ENCODE peak calls at places on chromosome 6, in five cellular contexts. R, B, L, M and A are unnamed samples.

GRCh38 chr6:100057941-100058340 is 63.9 kb upstream of the MCHR2 start:
- DNase-seq in M (no peak), L (no peak), B (no peak), R (no peak), A (no peak)

GRCh38 chr6:34834789-34835518 is 43.1 kb downstream of the BLTP3A start:
- DNase-seq in M (peak), L (no peak), B (no peak), R (peak), A (no peak)

GRCh38 chr6:55886185-55886836 is 10.9 kb upstream of the BMP5 start:
- DNase-seq in M (no peak), R (no peak), B (no peak), L (no peak), A (no peak)

GRCh38 chr6:15962449-15962764 is 166.5 kb upstream of the MYLIP start:
- DNase-seq in L (no peak), B (peak), M (peak), R (no peak), A (no peak)

GRCh38 chr6:36204068-36204753 is 7.7 kb downstream of the BRPF3 start:
- DNase-seq in L (no peak), B (peak), M (no peak), R (no peak), A (no peak)

GRCh38 chr6:89509719-89510339 is 76.9 kb downstream of the ANKRD6 start:
- DNase-seq in M (no peak), L (no peak), B (no peak), R (no peak), A (no peak)

GRCh38 chr6:158009935-158010585 is 28.4 kb downstream of the SYNJ2 start:
- DNase-seq in B (no peak), R (no peak), L (peak), M (no peak), A (peak)

GRCh38 chr6:157269261-157269794 is 54.0 kb downstream of the TMEM242 start:
- DNase-seq in R (no peak), B (no peak), M (peak), L (peak), A (peak)

GRCh38 chr6:13220266-13220665 is 108.1 kb downstream of the TBC1D7 start:
- DNase-seq in M (no peak), B (no peak), R (no peak), L (no peak), A (no peak)

GRCh38 chr6:77463881-77464867 is 883 bp upstream of the HTR1B start:
- DNase-seq in M (no peak), R (no peak), L (peak), B (no peak), A (peak)

GRCh38 chr6:77463308-77463880 is at the start of gene HTR1B:
- DNase-seq in R (no peak), L (no peak), B (no peak), M (no peak), A (peak)

GRCh38 chr6:77468939-77469338 is 5.6 kb upstream of the HTR1B start:
- DNase-seq in M (no peak), R (no peak), L (no peak), B (no peak), A (no peak)

GRCh38 chr6:77467038-77467437 is 3.7 kb upstream of the HTR1B start:
- DNase-seq in B (no peak), R (no peak), L (no peak), M (no peak), A (no peak)

GRCh38 chr6:77466055-77467028 is 3.1 kb upstream of the HTR1B start:
- DNase-seq in L (peak), B (no peak), M (peak), R (no peak), A (no peak)
- TF ChIP-seq CTCF in L (peak), B (no peak), M (peak), R (peak), A (peak)

GRCh38 chr6:163580311-163581030 is 166.0 kb downstream of the QKI start:
- DNase-seq in R (no peak), M (no peak), L (no peak), B (no peak), A (no peak)

GRCh38 chr6:163579111-163579879 is 164.8 kb downstream of the QKI start:
- DNase-seq in L (peak), R (peak), M (no peak), B (no peak), A (no peak)

GRCh38 chr6:163577404-163577803 is 162.9 kb downstream of the QKI start:
- DNase-seq in L (no peak), B (no peak), R (no peak), M (no peak), A (no peak)

GRCh38 chr6:163583558-163583957 is 169.0 kb downstream of the QKI start:
- DNase-seq in M (no peak), L (no peak), R (no peak), B (no peak), A (no peak)

DNA sequence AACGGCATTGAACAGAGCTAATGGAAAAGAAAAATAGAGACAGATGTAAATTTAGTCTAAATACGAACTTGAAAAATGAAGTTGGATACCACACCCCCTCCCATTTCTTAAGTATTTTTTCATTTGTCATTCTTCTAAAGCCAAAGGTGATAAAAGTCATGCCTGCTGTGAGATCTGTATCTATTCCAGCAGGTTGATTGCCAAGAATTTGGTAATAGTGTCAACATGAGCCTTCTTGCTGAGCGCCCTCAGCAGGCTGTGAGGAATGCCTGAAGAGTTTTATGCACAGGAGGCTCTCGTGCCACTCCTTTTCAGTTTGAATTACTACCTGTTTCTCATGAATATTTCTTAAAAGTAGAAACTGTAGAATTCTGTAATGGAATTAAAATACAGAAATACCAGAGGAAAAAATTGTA is 165.4 kb downstream of the QKI start:
- DNase-seq in L (no peak), R (peak), B (no peak), M (no peak), A (no peak)
- TF ChIP-seq CTCF in L (peak), R (peak), B (peak), M (peak), A (no peak)

GRCh38 chr6:111666812-111667211 is 61.1 kb upstream of the TRAF3IP2 start:
- DNase-seq in B (no peak), R (no peak), L (no peak), M (no peak), A (no peak)

GRCh38 chr6:111664565-111665039 is 58.9 kb upstream of the TRAF3IP2 start:
- DNase-seq in R (no peak), M (no peak), B (no peak), L (no peak), A (no peak)

GRCh38 chr6:111669326-111669725 is 63.6 kb upstream of the TRAF3IP2 start:
- DNase-seq in R (peak), M (no peak), L (no peak), B (no peak), A (no peak)

GRCh38 chr6:111667921-111668320 is 62.2 kb upstream of the TRAF3IP2 start:
- DNase-seq in B (no peak), R (peak), L (no peak), M (no peak), A (no peak)

DNA sequence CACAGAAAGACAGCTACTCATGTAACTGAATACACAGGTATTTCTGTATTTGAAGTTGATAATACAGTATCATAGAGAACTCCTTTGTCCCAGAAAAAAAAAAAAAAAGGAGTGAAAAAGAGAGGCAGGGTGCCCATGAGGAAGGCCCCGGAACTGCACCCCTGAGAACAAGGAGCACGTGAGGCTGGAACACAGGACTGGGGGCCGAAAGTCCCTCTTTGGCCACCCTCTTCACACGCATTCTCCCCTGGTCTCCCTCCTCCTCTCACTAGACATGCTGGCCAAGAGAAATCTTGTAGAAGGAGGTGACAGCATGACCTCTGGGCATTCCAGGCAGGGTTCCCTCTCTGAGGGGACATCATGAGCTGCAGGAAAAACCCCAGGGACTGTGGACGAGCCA is 62.7 kb upstream of the TRAF3IP2 start:
- DNase-seq in L (no peak), R (peak), B (no peak), M (no peak), A (no peak)
- TF ChIP-seq CTCF in L (no peak), R (no peak), B (no peak), M (peak), A (peak)

GRCh38 chr6:12037803-12038202 is 25.7 kb downstream of the HIVEP1 start:
- DNase-seq in B (peak), R (no peak), M (no peak), L (no peak), A (no peak)

GRCh38 chr6:12034831-12035230 is 22.7 kb downstream of the HIVEP1 start:
- DNase-seq in L (no peak), B (no peak), M (no peak), R (no peak), A (no peak)

GRCh38 chr6:12036766-12037165 is 24.7 kb downstream of the HIVEP1 start:
- DNase-seq in L (no peak), R (no peak), B (no peak), M (no peak), A (no peak)

GRCh38 chr6:12034349-12034748 is 22.2 kb downstream of the HIVEP1 start:
- DNase-seq in L (no peak), M (no peak), B (no peak), R (no peak), A (no peak)

GRCh38 chr6:12039540-12040459 is 27.7 kb downstream of the HIVEP1 start:
- DNase-seq in L (no peak), M (no peak), B (no peak), R (no peak), A (no peak)
- TF ChIP-seq CTCF in L (no peak), M (no peak), B (peak), R (no peak), A (peak)

GRCh38 chr6:33251390-33252012 is 20.2 kb downstream of the VPS52 start:
- DNase-seq in R (no peak), B (no peak), L (no peak), M (no peak), A (no peak)
- TF ChIP-seq CTCF in R (no peak), B (peak), L (no peak), M (no peak), A (no peak)